ENCODE peak calls at places on chromosomes 13 and 19, in ten cellular contexts. I is left ventricle myocardium inferior, N is transverse colon, X is fibroblast of lung, S is colonic mucosa, D is H1, W is heart left ventricle, P is ovary, L is foreskin fibroblast, T is GM23338. A is an unnamed sample.

GRCh38 chr13:45932611-45933182 is 81.1 kb upstream of the SIAH3 start:
- DNase-seq in I (no peak), N (no peak), X (no peak), S (no peak), D (no peak), W (no peak), P (no peak), L (no peak), T (no peak), A (no peak)

GRCh38 chr19:11420894-11421606 is 1.9 kb upstream of the RGL3 start:
- DNase-seq in I (peak), N (no peak), X (no peak), S (peak), D (no peak), W (peak), P (no peak), L (no peak), T (peak), A (no peak)

GRCh38 chr19:7595466-7596133 is at the start of gene CAMSAP3:
- DNase-seq in I (no peak), N (peak), X (no peak), S (peak), D (peak), W (no peak), P (no peak), L (peak), T (peak), A (no peak)

GRCh38 chr13:48491423-48492122 is 41.3 kb downstream of the RCBTB2 start:
- DNase-seq in I (no peak), N (no peak), X (no peak), S (no peak), D (no peak), W (no peak), P (no peak), L (peak), T (no peak), A (no peak)

GRCh38 chr13:107585466-107585865 is 629.9 kb downstream of the LIG4 start:
- DNase-seq in I (no peak), N (no peak), X (peak), S (no peak), D (no peak), W (no peak), P (no peak), L (no peak), T (no peak), A (no peak)

GRCh38 chr19:28706693-28707092 is 506.3 kb downstream of the UQCRFS1 start:
- DNase-seq in I (no peak), N (no peak), X (no peak), S (no peak), D (no peak), W (no peak), P (no peak), L (peak), T (no peak), A (no peak)

GRCh38 chr13:27621116-27621365 is 651 bp upstream of the POLR1D start:
- DNase-seq in I (no peak), N (no peak), X (no peak), S (no peak), D (no peak), W (no peak), P (no peak), L (peak), T (no peak), A (no peak)

GRCh38 chr13:109720758-109721184 is 65.6 kb downstream of the IRS2 start:
- DNase-seq in I (no peak), N (no peak), X (no peak), S (no peak), D (no peak), W (no peak), P (no peak), L (no peak), T (no peak), A (no peak)

GRCh38 chr13:21537105-21537504 is 66.9 kb downstream of the MICU2 start:
- DNase-seq in I (no peak), N (no peak), X (peak), S (no peak), D (no peak), W (no peak), P (no peak), L (peak), T (no peak), A (no peak)

GRCh38 chr19:33781996-33782395 is 14.7 kb upstream of the KCTD15 start:
- DNase-seq in I (no peak), N (no peak), X (no peak), S (no peak), D (no peak), W (no peak), P (no peak), L (no peak), T (no peak), A (no peak)

GRCh38 chr13:39892731-39893293 is 237.3 kb downstream of the COG6 start:
- DNase-seq in I (peak), N (no peak), X (no peak), S (no peak), D (no peak), W (peak), P (no peak), L (peak), T (no peak), A (no peak)

GRCh38 chr13:20332361-20333096 is 100.4 kb upstream of the GJB6 start:
- DNase-seq in I (no peak), N (no peak), X (peak), S (no peak), D (no peak), W (no peak), P (no peak), L (peak), T (no peak), A (no peak)

GRCh38 chr19:39558623-39559117 is 18.7 kb upstream of the EID2 start:
- DNase-seq in I (no peak), N (no peak), X (no peak), S (no peak), D (no peak), W (no peak), P (no peak), L (no peak), T (no peak), A (no peak)

GRCh38 chr19:8320564-8321066 is 560 bp downstream of the NDUFA7 start:
- DNase-seq in I (no peak), N (no peak), X (no peak), S (no peak), D (no peak), W (no peak), P (no peak), L (no peak), T (peak), A (no peak)

GRCh38 chr13:33388254-33388998 is 102.9 kb upstream of the STARD13 start:
- DNase-seq in I (no peak), N (no peak), X (no peak), S (peak), D (no peak), W (no peak), P (no peak), L (peak), T (no peak), A (no peak)

GRCh38 chr19:48053856-48054255 is 10.0 kb upstream of the CABP5 start:
- DNase-seq in I (no peak), N (no peak), X (no peak), S (no peak), D (no peak), W (no peak), P (no peak), L (peak), T (no peak), A (no peak)

GRCh38 chr19:38856813-38857212 is 7.0 kb upstream of the HNRNPL start:
- DNase-seq in I (no peak), N (no peak), X (no peak), S (no peak), D (no peak), W (no peak), P (no peak), L (no peak), T (no peak), A (no peak)

GRCh38 chr19:29887498-29887897 is 54.5 kb upstream of the URI1 start:
- DNase-seq in I (no peak), N (no peak), X (no peak), S (no peak), D (no peak), W (no peak), P (no peak), L (peak), T (no peak), A (no peak)

GRCh38 chr13:48233886-48234488 is 981 bp downstream of the ITM2B start:
- DNase-seq in I (no peak), N (no peak), X (peak), S (no peak), D (no peak), W (no peak), P (peak), L (peak), T (peak), A (peak)

GRCh38 chr19:611506-611869 is 21.8 kb downstream of the HCN2 start:
- DNase-seq in I (no peak), N (no peak), X (peak), S (no peak), D (no peak), W (no peak), P (no peak), L (peak), T (no peak), A (peak)

GRCh38 chr19:48391100-48392005 is at the start of gene KDELR1:
- DNase-seq in I (peak), N (peak), X (peak), S (peak), D (no peak), W (peak), P (peak), L (peak), T (peak), A (peak)

GRCh38 chr19:3359850-3360493 is 6.4 kb upstream of the NFIC start:
- DNase-seq in I (no peak), N (no peak), X (no peak), S (no peak), D (no peak), W (no peak), P (no peak), L (peak), T (peak), A (no peak)

GRCh38 chr19:2426661-2427322 is 594 bp downstream of the TIMM13 start:
- DNase-seq in I (peak), N (peak), X (peak), S (peak), D (no peak), W (peak), P (peak), L (peak), T (peak), A (no peak)

GRCh38 chr13:73937420-73937819 is 196.8 kb downstream of the KLF12 start:
- DNase-seq in I (no peak), N (no peak), X (no peak), S (no peak), D (no peak), W (no peak), P (no peak), L (peak), T (no peak), A (no peak)

GRCh38 chr13:48532473-48533206 is at the start of gene RCBTB2:
- DNase-seq in I (peak), N (peak), X (peak), S (peak), D (peak), W (peak), P (peak), L (peak), T (peak), A (peak)

GRCh38 chr13:41597348-41598041 is 140.1 kb downstream of the RGCC start:
- DNase-seq in I (no peak), N (no peak), X (peak), S (no peak), D (no peak), W (no peak), P (no peak), L (peak), T (no peak), A (no peak)

GRCh38 chr19:30305346-30306060 is 66.7 kb upstream of the ZNF536 start:
- DNase-seq in I (no peak), N (no peak), X (no peak), S (no peak), D (no peak), W (no peak), P (no peak), L (no peak), T (no peak), A (no peak)

GRCh38 chr19:49918089-49918488 is 10.9 kb upstream of the ATF5 start:
- DNase-seq in I (no peak), N (no peak), X (no peak), S (no peak), D (no peak), W (no peak), P (no peak), L (no peak), T (no peak), A (no peak)

GRCh38 chr19:49913720-49914119 is 15.3 kb upstream of the ATF5 start:
- DNase-seq in I (no peak), N (no peak), X (no peak), S (no peak), D (no peak), W (no peak), P (no peak), L (no peak), T (no peak), A (no peak)

GRCh38 chr19:49916839-49917733 is 11.9 kb upstream of the ATF5 start:
- DNase-seq in I (no peak), N (no peak), X (no peak), S (no peak), D (no peak), W (no peak), P (no peak), L (peak), T (peak), A (no peak)

GRCh38 chr19:49912965-49913685 is 15.9 kb upstream of the ATF5 start:
- DNase-seq in I (no peak), N (no peak), X (no peak), S (no peak), D (no peak), W (no peak), P (peak), L (no peak), T (peak), A (no peak)

GRCh38 chr19:49915271-49915670 is 13.7 kb upstream of the ATF5 start:
- DNase-seq in I (no peak), N (no peak), X (no peak), S (no peak), D (no peak), W (no peak), P (no peak), L (no peak), T (no peak), A (no peak)
- TF ChIP-seq CTCF in I (no peak), N (no peak), X (no peak), S (no peak), D (no peak), W (peak), P (no peak), L (no peak), T (peak), A (no peak)

GRCh38 chr13:36674337-36675212 is 755 bp downstream of the SERTM1 start:
- DNase-seq in I (no peak), N (no peak), X (no peak), S (no peak), D (no peak), W (no peak), P (no peak), L (peak), T (peak), A (no peak)

GRCh38 chr13:36675213-36675536 is 1.4 kb downstream of the SERTM1 start:
- DNase-seq in I (no peak), N (no peak), X (no peak), S (no peak), D (no peak), W (no peak), P (no peak), L (no peak), T (peak), A (no peak)

GRCh38 chr13:36673352-36673751 is 468 bp upstream of the SERTM1 start:
- DNase-seq in I (no peak), N (no peak), X (no peak), S (no peak), D (no peak), W (no peak), P (no peak), L (peak), T (peak), A (no peak)

DNA sequence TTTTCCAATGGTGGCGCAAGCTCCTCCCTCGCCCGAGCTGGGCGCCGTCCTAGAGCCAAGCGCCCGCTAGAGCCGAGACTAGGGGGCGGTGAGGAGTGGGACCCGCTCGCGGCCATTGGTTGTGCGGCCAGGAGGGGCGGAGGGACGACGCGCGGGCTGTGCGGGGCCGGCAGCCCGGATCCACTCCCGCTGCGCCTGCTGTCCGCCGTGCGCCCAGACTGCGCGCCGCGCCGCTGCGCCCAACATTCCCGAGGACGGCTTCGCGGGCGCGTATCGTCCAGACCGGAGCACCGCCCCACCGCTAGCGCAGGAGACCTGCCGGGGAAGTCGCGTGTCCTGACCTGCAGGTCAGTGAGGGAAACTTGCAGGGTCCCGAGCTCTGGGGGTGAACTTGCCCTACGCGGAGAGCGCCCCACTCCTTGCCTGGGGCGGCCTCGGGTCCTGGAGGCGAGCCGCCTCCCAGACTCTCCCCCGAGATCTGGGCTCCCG is at the start of gene SERTM1:
- DNase-seq in I (peak), N (no peak), X (no peak), S (no peak), D (peak), W (no peak), P (peak), L (peak), T (peak), A (no peak)
- H3K4me3 ChIP-seq in I (peak), N (peak), X (no peak), S (no peak), D (peak), W (peak), P (peak), L (no peak), T (peak), A (peak)

GRCh38 chr13:67343777-67344176 is 113.6 kb upstream of the PCDH9 start:
- DNase-seq in I (no peak), N (no peak), X (no peak), S (no peak), D (no peak), W (no peak), P (no peak), L (no peak), T (peak), A (no peak)
- TF ChIP-seq CTCF in I (no peak), N (no peak), X (no peak), S (no peak), D (no peak), W (no peak), P (no peak), L (no peak), T (peak), A (no peak)

DNA sequence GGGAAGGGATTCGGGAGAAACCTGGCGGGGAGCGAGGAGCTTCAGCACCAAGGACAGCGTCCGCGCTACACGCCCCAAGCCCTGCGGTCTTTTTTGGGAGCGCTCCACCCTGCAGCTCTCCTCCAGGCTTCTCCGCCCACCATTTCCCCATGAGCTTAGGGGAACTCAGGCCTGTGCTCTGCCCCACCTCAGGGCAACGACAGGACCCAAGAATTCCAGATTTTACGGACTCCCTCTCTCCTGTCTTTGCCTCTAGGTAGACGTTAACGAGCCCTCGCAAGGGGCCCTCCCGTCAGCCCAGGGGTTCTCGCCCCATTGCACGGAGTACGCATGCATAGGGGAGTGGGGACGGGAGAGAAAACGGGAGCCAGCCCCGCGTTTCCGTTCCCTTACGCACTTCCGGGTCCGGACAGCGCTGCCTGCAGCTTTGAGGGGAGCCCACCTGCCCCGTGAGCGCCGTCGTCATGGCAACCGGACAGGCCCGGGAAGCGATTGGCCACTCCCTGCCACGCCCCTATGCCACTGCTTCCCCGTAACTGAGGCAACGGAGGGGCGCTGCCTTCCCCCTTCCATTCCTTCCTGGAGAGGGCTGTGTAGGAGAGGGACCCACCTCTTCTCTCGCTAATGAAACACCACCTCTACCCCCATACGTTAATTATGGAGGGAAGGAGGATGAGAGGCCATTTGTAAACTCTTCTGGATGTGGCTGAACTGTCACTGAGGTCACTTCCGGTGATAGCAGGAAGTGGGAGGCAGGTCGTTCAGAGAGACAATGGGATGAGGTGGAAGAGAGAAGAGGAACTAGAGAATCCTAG is 20.8 kb downstream of the NOVA2 start:
- DNase-seq in I (peak), N (peak), X (peak), S (peak), D (peak), W (peak), P (peak), L (peak), T (peak), A (peak)
- H3K4me3 ChIP-seq in I (peak), N (peak), X (no peak), S (no peak), D (peak), W (peak), P (no peak), L (peak), T (peak), A (no peak)

DNA sequence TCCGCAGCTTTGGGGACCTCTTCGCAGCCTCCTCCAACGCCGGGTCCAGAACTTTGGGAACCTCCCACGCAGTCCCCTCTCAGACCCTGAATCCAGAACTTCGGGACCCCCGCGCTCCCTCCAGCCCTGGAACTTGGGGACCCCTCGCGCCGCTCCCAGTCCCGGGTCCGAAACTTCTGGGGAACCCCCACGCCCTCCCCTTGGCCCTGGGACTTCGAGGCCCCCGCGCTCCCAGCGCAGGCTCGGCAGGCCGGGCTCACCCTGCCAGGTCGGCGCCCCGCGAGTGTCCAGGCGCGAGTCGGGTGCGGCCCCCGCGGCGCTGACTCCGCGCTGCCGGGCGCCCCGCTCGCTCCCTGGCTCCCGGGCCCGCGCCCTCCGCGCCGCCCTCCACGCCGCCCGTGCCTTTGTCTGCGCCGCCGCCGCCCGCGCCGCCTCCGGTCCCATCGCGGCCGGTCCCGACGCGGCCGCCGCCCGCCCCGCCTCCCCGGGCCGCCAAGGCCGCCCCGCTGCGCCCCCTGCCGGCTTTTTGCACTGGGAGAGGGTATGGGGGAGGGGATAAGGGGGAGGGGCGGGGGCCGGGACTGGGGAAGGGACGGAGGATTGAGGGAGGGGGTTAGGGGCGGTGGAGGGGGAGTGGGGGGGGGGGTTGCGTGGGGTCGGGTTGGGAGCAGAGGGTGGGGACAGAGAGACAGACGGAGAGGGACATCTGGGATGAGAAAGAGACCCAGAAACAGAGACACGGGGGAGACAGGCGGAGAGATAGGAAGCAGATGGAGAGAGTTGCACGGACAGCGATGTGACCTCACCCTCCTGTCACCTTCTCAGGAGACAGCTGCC is at the start of gene HOMER3:
- DNase-seq in I (peak), N (peak), X (peak), S (peak), D (no peak), W (peak), P (peak), L (peak), T (peak), A (no peak)
- TF ChIP-seq CTCF in I (peak), N (no peak), X (no peak), S (no peak), D (peak), W (peak), P (no peak), L (no peak), T (peak), A (no peak)